ENCODE peak calls at places on chromosome 17, in four cellular contexts. X, V, Y and I are unnamed samples.

GRCh38 chr17:10421211-10421610 is 539 bp downstream of the MYH8 start:
- DNase-seq in V (no peak), X (no peak), Y (no peak), I (no peak)

GRCh38 chr17:37092041-37092440 is 143.3 kb downstream of the AATF start:
- DNase-seq in X (no peak), V (no peak), Y (no peak), I (no peak)

GRCh38 chr17:82670661-82671060 is 22.4 kb upstream of the WDR45B start:
- DNase-seq in V (no peak), Y (no peak), X (no peak), I (no peak)

GRCh38 chr17:71313866-71314265 is 807.0 kb upstream of the SOX9 start:
- DNase-seq in Y (no peak), V (no peak), X (no peak), I (no peak)

GRCh38 chr17:46885415-46885814 is 34.0 kb downstream of the WNT9B start:
- DNase-seq in X (no peak), Y (no peak), V (no peak), I (no peak)

GRCh38 chr17:7004398-7005253 is 7.8 kb upstream of the RNASEK start:
- DNase-seq in X (no peak), V (peak), Y (no peak), I (no peak)

GRCh38 chr17:40062347-40063033 is at the start of gene THRA:
- DNase-seq in X (peak), V (peak), Y (peak), I (peak)

GRCh38 chr17:32103476-32104113 is 38.7 kb upstream of the RHOT1 start:
- DNase-seq in X (no peak), V (peak), Y (no peak), I (no peak)

GRCh38 chr17:30920683-30921543 is 832 bp upstream of the ADAP2 start:
- DNase-seq in Y (no peak), V (no peak), X (no peak), I (no peak)

GRCh38 chr17:30921544-30922196 is at the start of gene ADAP2:
- DNase-seq in V (no peak), Y (peak), X (peak), I (peak)

GRCh38 chr17:30922235-30922993 is 669 bp downstream of the ADAP2 start:
- DNase-seq in X (peak), V (peak), Y (no peak), I (peak)

GRCh38 chr17:30926516-30926915 is 4.8 kb downstream of the ADAP2 start:
- DNase-seq in V (no peak), X (no peak), Y (no peak), I (no peak)

DNA sequence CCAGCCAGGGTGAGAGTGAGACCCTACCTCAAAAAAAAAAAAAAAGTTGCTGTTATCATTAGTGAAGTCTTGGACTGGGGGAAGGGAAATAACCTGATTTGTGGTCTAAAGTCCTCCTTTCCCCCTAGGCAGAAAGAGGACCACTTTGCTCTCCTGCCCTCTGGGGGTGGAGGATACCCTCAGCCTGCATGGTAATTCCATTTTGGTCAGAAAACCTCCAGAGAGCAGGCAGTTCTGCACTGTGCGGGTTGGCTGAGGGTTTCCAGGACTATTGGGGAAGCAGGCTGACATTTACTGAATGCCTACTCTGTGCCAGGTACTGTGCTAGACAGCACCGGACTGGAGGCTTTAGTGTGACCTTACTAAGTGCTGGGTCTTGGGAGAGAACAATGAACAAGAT is 2.6 kb downstream of the ADAP2 start:
- DNase-seq in V (no peak), X (no peak), Y (no peak), I (no peak)
- TF ChIP-seq CTCF in V (no peak), X (no peak), Y (no peak), I (no peak)

DNA sequence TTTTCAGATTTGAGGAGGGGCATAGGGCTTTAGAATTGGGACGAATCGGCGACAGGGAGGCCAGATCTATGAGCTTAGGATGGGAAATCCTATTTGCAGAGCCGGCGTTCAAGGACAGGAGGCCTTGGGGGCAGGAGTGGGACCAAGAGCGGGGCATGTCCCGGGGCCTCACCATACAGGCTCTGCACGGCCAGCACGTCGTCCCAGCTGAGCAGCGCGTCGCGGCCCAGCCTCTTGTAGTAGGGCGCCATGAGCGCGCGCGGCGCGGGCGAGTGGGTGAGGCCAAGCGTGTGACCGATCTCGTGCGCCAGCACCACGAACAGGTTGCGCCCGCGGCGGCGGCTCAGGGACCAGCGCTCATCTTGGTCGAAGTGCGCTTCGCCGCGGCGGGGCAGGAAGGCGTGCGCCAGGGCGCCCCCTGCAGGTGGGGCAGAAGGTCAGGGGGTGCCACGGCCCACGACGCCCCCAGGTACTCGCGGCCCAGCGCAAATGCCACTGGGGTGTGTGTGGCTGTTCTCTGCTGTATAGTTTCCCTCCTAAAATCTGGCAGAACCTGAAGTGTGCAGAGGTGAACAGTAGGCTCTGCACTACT is 9.3 kb downstream of the C17orf50 start:
- DNase-seq in X (no peak), V (no peak), Y (no peak), I (no peak)
- TF ChIP-seq CTCF in X (peak), V (no peak), Y (no peak), I (no peak)

GRCh38 chr17:36002631-36003030 is 1.3 kb upstream of the CCL15 start:
- DNase-seq in Y (no peak), X (peak), V (no peak), I (no peak)

GRCh38 chr17:36001862-36002603 is 680 bp upstream of the CCL15 start:
- DNase-seq in Y (no peak), V (no peak), X (no peak), I (no peak)

GRCh38 chr17:35998018-35998545 is 3.3 kb downstream of the CCL15 start:
- DNase-seq in X (no peak), Y (no peak), V (no peak), I (no peak)

GRCh38 chr17:36001109-36001735 is at the start of gene CCL15:
- DNase-seq in V (no peak), Y (no peak), X (no peak), I (no peak)

GRCh38 chr17:36000730-36001108 is 634 bp downstream of the CCL15 start:
- DNase-seq in Y (no peak), X (no peak), V (no peak), I (no peak)
- TF ChIP-seq CTCF in Y (no peak), X (no peak), V (no peak), I (no peak)

DNA sequence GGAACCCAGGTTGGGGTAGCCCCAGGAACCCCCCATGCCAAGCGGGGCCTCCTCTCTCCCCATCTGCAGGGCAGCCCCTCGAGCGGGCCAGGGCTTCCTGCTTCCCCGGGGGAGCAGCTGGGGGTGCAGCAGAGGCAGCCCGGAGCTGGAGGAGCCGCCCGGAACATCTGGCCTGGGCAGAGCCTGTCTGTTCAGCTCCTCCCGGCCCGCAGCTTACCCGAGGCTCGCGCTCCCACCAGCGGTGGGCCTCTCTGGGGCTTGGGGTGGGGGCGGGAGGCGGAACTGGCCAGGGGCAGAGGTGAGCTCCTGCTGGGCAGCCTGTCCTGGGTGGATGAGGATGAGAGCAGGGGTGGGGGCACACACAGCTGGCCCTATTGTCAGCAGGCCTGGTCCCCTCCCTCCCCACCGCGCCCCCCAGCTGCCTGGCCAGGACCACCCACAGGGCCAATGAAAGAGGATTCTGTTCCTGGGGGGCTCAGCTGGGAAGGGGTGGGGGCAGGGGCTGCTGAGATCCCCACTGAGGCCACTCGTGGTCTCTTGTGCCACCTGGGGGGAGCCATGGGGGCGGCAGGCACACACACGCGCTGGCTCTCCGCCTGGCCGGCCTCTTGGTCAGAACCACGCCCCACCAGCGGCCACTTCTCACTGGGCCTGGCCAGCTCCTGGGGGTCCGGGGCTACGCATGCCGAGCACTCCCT is 34.7 kb downstream of the BAHCC1 start:
- DNase-seq in V (peak), Y (peak), X (no peak), I (no peak)
- TF ChIP-seq CTCF in V (no peak), Y (peak), X (no peak), I (no peak)

DNA sequence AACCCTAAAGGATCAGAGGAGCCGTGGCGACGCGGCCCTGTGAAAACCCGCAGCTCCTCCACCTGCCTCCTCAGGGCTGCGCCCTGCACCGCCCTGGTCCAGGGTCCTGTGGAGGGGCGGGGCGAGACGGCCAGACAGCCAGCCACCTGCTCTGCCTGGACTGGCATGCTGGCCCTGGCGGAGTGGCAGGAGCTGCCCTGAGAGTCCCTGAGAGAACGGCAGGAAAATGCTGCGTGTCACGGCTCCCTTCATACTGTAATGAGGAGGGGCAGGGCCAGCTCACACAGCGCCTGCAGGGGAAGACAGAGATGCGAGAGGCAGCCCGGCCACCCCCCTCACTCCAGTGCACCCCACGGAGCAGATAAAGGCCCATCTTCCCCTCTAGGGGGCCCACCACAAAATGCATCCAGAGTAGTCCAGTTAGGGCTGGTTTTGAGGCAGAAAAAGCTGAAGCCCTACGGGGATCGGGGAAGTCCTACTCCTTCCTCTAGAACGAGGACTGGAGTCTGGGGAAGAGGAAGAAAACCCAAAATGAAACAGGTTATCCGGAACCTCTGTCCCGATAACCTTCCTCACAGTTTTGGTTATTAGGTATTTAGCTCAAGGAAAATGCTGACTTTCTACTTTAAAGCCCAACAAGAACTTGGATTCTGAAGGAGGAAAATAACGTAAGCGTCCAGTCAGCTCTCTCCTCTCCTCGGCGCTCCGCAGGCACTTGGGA is 97.6 kb upstream of the DNAH17 start:
- DNase-seq in Y (no peak), V (no peak), X (no peak), I (no peak)
- TF ChIP-seq CTCF in Y (no peak), V (no peak), X (peak), I (no peak)

DNA sequence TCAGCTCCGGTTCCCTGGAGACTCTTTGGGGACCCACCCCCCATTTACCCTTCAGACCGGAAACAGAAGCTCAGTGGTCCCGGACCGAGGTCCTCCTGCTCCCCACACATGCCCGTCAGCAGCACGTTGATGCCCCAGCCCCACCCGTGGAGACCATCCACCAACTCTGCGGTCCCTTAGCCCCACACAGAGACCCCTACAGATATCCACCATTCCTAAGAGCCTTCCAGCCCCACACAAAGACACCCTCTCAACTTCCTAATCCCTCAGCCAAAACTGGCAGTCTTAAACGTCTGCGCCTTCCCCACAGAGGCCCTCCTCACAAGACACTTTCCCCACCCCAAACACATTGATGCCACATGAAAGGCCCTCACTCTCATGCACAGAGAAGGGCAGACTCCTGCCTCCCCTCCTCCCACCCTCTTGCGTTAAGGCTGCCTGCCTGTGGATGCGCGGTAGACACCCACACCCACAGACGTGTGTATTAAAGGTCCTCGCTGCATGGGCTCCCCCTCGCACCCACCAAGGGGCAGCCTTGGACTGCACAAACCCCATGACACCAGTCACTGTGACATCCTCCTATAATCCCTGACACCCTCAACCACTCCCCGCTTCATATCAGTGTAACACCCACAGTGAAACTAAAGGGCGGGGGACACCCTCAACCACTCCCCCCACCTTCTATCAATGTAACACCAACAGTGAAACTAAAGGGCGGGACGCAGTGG is 58.2 kb upstream of the RPH3AL start:
- DNase-seq in V (peak), X (no peak), Y (peak), I (no peak)
- TF ChIP-seq CTCF in V (no peak), X (no peak), Y (no peak), I (no peak)

GRCh38 chr17:44872131-44872768 is 24.6 kb downstream of the HIGD1B start:
- DNase-seq in V (peak), X (no peak), Y (no peak), I (no peak)

GRCh38 chr17:44875761-44876160 is 23.5 kb downstream of the EFTUD2 start:
- DNase-seq in X (no peak), V (no peak), Y (no peak), I (no peak)

GRCh38 chr17:44881145-44881544 is 18.1 kb downstream of the EFTUD2 start:
- DNase-seq in Y (no peak), V (no peak), X (no peak), I (no peak)

GRCh38 chr17:44878627-44879221 is 20.5 kb downstream of the EFTUD2 start:
- DNase-seq in V (peak), X (no peak), Y (no peak), I (peak)

DNA sequence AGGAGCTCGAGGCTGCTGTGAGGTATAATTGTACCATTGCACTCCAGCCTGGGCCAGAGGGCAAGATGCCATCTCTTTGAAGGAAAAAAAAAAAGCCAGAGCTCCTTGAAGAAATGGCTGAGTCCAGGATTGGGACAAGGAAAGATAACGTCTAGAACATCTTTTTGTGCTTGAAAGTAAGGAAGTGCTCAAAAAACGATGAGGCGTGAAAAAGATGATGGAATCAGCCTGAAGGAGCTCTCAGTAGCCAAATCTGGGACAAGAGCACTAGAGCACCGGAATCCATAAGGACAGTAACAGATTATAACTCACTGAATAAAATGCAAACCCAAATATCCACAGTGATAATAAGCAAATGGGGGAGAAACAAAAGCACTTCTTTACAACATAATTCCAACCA is 22.1 kb downstream of the EFTUD2 start:
- DNase-seq in Y (no peak), V (no peak), X (no peak), I (no peak)
- TF ChIP-seq CTCF in Y (no peak), V (no peak), X (no peak), I (no peak)

GRCh38 chr17:63446981-63447687 is 1.0 kb upstream of the CYB561 start:
- DNase-seq in V (peak), X (peak), Y (no peak), I (no peak)

GRCh38 chr17:63445065-63445464 is 1.0 kb downstream of the CYB561 start:
- DNase-seq in V (no peak), Y (no peak), X (no peak), I (no peak)

GRCh38 chr17:63446218-63446980 is at the start of gene CYB561:
- DNase-seq in X (peak), Y (peak), V (peak), I (peak)

GRCh38 chr17:63444457-63444856 is 1.6 kb downstream of the CYB561 start:
- DNase-seq in V (no peak), X (no peak), Y (no peak), I (no peak)

DNA sequence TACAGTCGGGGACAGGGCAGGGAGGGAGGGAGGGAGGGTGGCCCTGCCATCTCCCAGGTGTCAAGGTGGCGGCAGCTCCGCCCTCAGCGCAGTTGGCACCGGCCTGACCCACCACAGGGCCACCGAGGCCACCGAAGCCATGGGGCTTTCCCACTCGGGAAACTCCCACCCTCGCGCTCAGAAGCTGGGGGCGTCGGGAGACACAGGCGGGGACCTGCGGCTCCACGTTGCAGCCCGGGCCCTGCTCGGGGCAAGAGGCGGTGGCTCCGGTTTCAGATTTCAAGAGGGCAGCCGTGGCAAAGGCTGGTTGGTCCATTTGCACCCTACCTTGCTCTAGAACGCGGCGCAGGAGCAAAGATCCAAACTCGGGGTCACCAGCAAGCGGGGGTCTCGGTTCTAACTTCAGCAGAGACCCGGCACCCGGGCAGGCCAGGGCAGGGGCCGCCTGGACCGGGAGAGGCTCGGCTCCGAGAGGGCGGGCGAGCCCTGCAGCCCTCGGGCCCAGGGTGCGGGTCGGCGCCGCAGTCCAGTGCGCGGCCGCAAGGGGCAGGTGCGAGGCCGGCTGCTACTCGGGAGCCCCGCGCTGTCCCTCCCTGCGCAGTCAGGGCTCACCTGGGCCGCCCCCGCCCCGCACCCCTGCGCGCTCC is 412 bp downstream of the CYB561 start:
- DNase-seq in X (peak), V (no peak), Y (peak), I (peak)
- TF ChIP-seq CTCF in X (no peak), V (no peak), Y (peak), I (peak)